ENCODE peak calls at places on chromosomes 5 and 9, in five cellular contexts. X, C, N, B and H are unnamed samples.

GRCh38 chr5:31106742-31107546 is 86.5 kb upstream of the CDH6 start:
- DNase-seq in C (peak; percentile 91), N (no peak), X (no peak), B (no peak), H (no peak)

GRCh38 chr5:119363936-119364335 is 8.1 kb downstream of the TNFAIP8 start:
- DNase-seq in C (no peak), B (no peak), N (no peak), X (no peak), H (no peak)

GRCh38 chr9:77960356-77961153 is 71.1 kb downstream of the GNAQ start:
- DNase-seq in X (no peak), N (no peak), C (no peak), B (no peak), H (no peak)

GRCh38 chr9:686381-686813 is 155.1 kb upstream of the DMRT1 start:
- DNase-seq in X (no peak), N (peak; percentile 76), B (peak; percentile 91), C (peak; percentile 67), H (no peak)

GRCh38 chr9:109416135-109416706 is 81.9 kb downstream of the PTPN3 start:
- DNase-seq in N (no peak), X (no peak), C (no peak), B (no peak), H (peak; percentile 59)

GRCh38 chr5:150589791-150590601 is 50.5 kb upstream of the SYNPO start:
- DNase-seq in X (peak; percentile 82), N (peak; percentile 88), C (no peak), B (peak; percentile 82), H (no peak)

GRCh38 chr9:20442461-20443319 is 179.6 kb downstream of the MLLT3 start:
- DNase-seq in X (no peak), B (no peak), N (no peak), C (no peak), H (no peak)

GRCh38 chr9:88587885-88588628 is 53.1 kb downstream of the NXNL2 start:
- DNase-seq in N (no peak), C (no peak), X (no peak), B (no peak), H (no peak)

GRCh38 chr9:11312976-11313375 is 700.2 kb upstream of the PTPRD start:
- DNase-seq in B (no peak), N (peak; percentile 44), C (no peak), X (no peak), H (no peak)

GRCh38 chr9:99803694-99804093 is 18.0 kb upstream of the NR4A3 start:
- DNase-seq in X (no peak), N (no peak), B (no peak), C (no peak), H (no peak)

GRCh38 chr5:176606032-176606431 is 3.9 kb downstream of the GPRIN1 start:
- DNase-seq in C (no peak), X (no peak), B (no peak), N (no peak), H (no peak)

GRCh38 chr5:52924458-52924857 is 64.7 kb upstream of the ITGA2 start:
- DNase-seq in N (no peak), X (no peak), B (no peak), C (no peak), H (peak; percentile 66)

GRCh38 chr9:98373622-98374021 is 118.2 kb upstream of the TBC1D2 start:
- DNase-seq in X (no peak), C (no peak), B (no peak), N (no peak), H (no peak)

GRCh38 chr9:100324594-100325200 is 28.0 kb downstream of the TEX10 start:
- DNase-seq in B (no peak), N (no peak), X (no peak), C (peak; percentile 46), H (no peak)

GRCh38 chr5:109947667-109948066 is 257.9 kb downstream of the MAN2A1 start:
- DNase-seq in X (no peak), N (no peak), C (no peak), B (no peak), H (no peak)

GRCh38 chr9:114621975-114622609 is 11.0 kb downstream of the TMEM268 start:
- DNase-seq in N (no peak), C (peak; percentile 92), B (no peak), X (no peak), H (no peak)

GRCh38 chr5:75349663-75350062 is 12.6 kb downstream of the HMGCR start:
- DNase-seq in C (no peak), N (no peak), X (no peak), B (no peak), H (no peak)

GRCh38 chr5:58455966-58456365 is 3.9 kb downstream of the PLK2 start:
- DNase-seq in C (peak; percentile 67), N (no peak), B (no peak), X (no peak), H (no peak)

GRCh38 chr9:127132921-127133647 is 10.6 kb upstream of the ANGPTL2 start:
- DNase-seq in C (peak; percentile 46), X (no peak), B (peak; percentile 64), N (no peak), H (no peak)

GRCh38 chr5:63128018-63128417 is 549.4 kb downstream of the LRRC70 start:
- DNase-seq in C (no peak), X (no peak), N (no peak), B (no peak), H (no peak)

GRCh38 chr9:80231847-80232246 is 660.1 kb downstream of the TLE4 start:
- DNase-seq in X (no peak), N (peak; percentile 28), C (no peak), B (no peak), H (no peak)

GRCh38 chr5:88142801-88143692 is 125.6 kb downstream of the TMEM161B start:
- DNase-seq in B (peak; percentile 75), X (no peak), C (peak; percentile 61), N (peak; percentile 76), H (no peak)

GRCh38 chr5:168104811-168105481 is 186.5 kb upstream of the WWC1 start:
- DNase-seq in X (no peak), B (no peak), C (no peak), N (no peak), H (no peak)

GRCh38 chr5:102090770-102091169 is 205.3 kb downstream of the SLCO4C1 start:
- DNase-seq in B (no peak), X (no peak), C (no peak), N (no peak), H (peak; percentile 17)

GRCh38 chr5:77641963-77642589 is 3.6 kb upstream of the OTP start:
- DNase-seq in C (no peak), X (no peak), B (no peak), N (no peak), H (no peak)

GRCh38 chr5:74294231-74294705 is 346.3 kb downstream of the ENC1 start:
- DNase-seq in C (peak; percentile 57), N (no peak), B (no peak), X (no peak), H (no peak)

DNA sequence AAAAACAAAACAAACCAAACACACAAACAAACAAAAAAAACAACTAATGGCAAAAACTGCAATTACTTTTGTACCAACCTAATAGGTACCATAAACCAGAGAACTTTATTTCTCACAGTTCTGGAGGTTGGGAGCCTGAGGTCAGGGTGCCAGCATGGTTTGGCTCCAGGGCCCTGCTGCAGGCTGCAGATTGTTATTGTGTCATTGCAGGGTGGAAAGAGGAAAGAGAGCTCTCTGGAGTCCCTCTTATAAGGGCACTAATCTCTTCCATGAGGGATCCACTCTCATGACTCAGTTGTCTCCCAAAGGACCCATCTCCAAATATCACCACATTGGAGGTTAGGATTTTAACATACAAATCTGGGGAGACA is 64.9 kb upstream of the CPEB4 start:
- DNase-seq in B (no peak), X (no peak), C (no peak), N (peak; percentile 3), H (no peak)
- H3K4me1 ChIP-seq in B (peaks cover 3% of the 10 kb centered on the region), X (no peaks in the 10 kb centered on the region), C (peaks cover 23% of the 10 kb centered on the region), N (no peaks in the 10 kb centered on the region), H (no peaks in the 10 kb centered on the region)

GRCh38 chr9:18821794-18822193 is 211.2 kb downstream of the SAXO1 start:
- DNase-seq in X (no peak), C (peak; percentile 32), N (no peak), B (no peak), H (no peak)

GRCh38 chr9:18820566-18821095 is 212.4 kb downstream of the SAXO1 start:
- DNase-seq in N (no peak), X (no peak), C (no peak), B (no peak), H (no peak)

GRCh38 chr9:18824095-18824666 is 208.8 kb downstream of the SAXO1 start:
- DNase-seq in B (no peak), C (no peak), N (no peak), X (no peak), H (no peak)

GRCh38 chr9:18825775-18826174 is 207.2 kb downstream of the SAXO1 start:
- DNase-seq in B (no peak), C (no peak), X (no peak), N (no peak), H (peak; percentile 77)

DNA sequence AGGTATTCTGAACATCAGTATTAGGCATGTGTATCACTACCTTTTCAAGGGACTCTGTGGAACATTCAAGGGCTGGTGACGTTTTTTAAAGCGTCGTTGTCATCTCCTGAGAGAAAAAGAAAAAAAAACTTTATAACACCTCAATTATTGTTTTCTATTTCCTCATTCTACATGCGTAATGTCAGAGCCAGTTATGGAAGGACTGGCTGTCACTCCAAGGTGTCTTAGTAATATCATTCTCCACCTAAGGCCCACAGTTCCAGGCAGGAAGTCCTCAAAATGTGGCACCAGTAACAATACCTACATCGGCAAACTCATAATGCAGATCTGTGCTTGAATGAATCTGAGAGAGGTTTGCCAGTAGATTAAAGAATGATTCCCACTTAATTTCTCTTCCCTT is 210.2 kb downstream of the SAXO1 start:
- DNase-seq in N (no peak), B (no peak), X (no peak), C (no peak), H (no peak)
- H3K27ac ChIP-seq in N (no peak overlapping the region), B (no peak overlapping the region), X (no peak overlapping the region), C (no peak overlapping the region), H (no peak overlapping the region)

DNA sequence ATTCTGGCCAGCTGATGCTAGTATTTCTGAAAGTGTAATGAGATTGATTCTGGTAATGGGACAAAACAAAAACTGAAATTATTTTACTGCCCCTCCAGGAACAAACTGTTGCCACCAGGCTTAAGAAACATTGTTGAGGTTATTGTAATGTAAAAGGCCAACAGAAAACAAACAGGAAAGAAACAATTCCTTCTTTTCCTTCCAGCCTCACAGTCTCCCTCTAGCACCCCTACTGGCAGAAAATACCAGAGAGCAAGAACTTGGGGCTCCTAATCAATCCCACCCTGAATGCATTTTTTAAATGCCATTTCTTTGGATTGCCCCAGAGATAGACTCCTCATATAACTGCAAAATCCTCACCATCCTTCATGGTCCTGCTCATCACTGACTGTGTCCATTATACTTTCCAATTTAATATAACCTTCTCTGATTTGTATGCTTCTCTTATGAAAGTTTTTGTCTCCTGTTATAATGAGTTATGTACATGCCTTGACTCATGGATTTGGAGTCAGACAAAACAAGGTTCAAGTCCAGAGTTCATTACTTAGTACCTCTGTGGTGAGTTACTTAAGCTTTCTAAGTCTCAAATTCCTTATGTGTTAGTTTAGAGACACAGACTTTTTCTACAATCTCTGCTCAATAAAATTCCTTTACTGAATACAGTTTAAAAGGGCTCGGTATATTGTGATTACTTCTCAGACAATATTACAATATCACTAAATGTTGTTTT is 157.9 kb upstream of the FBN2 start:
- DNase-seq in B (no peak), C (peak; percentile 29), N (no peak), X (no peak), H (no peak)
- TF ChIP-seq CTCF in B (no peak), C (peak; percentile 42), N (no peak), X (peak; percentile 15), H (peak; percentile 29)

DNA sequence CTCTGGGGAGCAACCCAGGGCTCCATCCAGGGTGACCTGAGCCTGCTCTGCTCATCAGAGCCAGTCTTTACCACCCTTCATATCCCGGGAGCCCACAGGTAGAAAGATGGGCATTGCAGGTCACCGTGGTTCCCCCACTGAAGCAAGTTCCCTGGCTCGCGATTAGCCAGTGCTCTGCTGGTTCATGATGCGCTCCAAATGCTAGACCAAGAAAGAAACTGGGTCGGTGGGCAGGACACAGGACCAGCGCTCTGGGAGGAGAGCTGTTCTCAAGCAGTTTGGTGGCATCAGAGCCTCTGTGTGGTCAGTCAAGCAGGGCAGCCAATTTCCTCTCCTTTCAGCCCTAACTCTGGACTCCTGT is 156.5 kb downstream of the RGS3 start:
- DNase-seq in B (peak; percentile 61), N (peak; percentile 61), C (no peak), X (no peak), H (no peak)
- H3K4me1 ChIP-seq in B (peaks cover 45% of the 10 kb centered on the region), N (peaks cover 4% of the 10 kb centered on the region), C (peaks cover 69% of the 10 kb centered on the region), X (peaks cover 52% of the 10 kb centered on the region), H (no peaks in the 10 kb centered on the region)